ENCODE peak calls at places on chromosomes 3 and 15, in nine cellular contexts. G is PC-9, N is hepatocyte, W is lower lobe of right lung, U is cardiac muscle cell, O is body of pancreas, Y is heart left ventricle, P is esophagus squamous epithelium, H is ovary. B is an unnamed sample. For H3K27me3, the result is how much of the 10 kb centered on the place peaks cover.

GRCh38 chr3:172221550-172221949 is 182.2 kb downstream of the FNDC3B start:
- DNase-seq in W (no peak), H (no peak), Y (no peak), N (no peak), U (peak), P (no peak), G (peak), O (no peak), B (no peak)

GRCh38 chr3:154122096-154122911 is 1.1 kb downstream of the ARHGEF26 start:
- DNase-seq in P (no peak), U (no peak), G (no peak), H (peak), W (peak), Y (peak), N (peak), O (peak), B (no peak)

GRCh38 chr3:123153124-123153523 is 48.6 kb upstream of the SEC22A start:
- DNase-seq in Y (no peak), P (no peak), G (no peak), H (no peak), N (no peak), W (no peak), U (no peak), O (no peak), B (no peak)

GRCh38 chr15:99058421-99058870 is 46.4 kb upstream of the SYNM start:
- DNase-seq in O (no peak), U (no peak), G (no peak), W (no peak), H (peak), P (no peak), N (no peak), Y (no peak), B (no peak)

GRCh38 chr15:67124911-67125588 is 59.6 kb downstream of the SMAD3 start:
- DNase-seq in N (no peak), P (no peak), H (no peak), W (no peak), U (no peak), O (no peak), Y (no peak), G (no peak), B (no peak)

GRCh38 chr3:31996195-31996594 is 14.6 kb downstream of the ZNF860 start:
- DNase-seq in P (no peak), N (no peak), W (no peak), Y (no peak), O (no peak), U (no peak), G (no peak), H (no peak), B (no peak)

GRCh38 chr3:57444469-57444868 is 99.7 kb downstream of the DNAH12 start:
- DNase-seq in G (no peak), H (no peak), N (no peak), O (no peak), P (no peak), U (no peak), W (no peak), Y (no peak), B (no peak)

GRCh38 chr15:53225786-53226185 is 435.6 kb upstream of the ONECUT1 start:
- DNase-seq in N (no peak), P (no peak), Y (no peak), U (no peak), G (no peak), W (no peak), O (no peak), H (no peak), B (no peak)

GRCh38 chr15:45375836-45376235 is 2.5 kb downstream of the GATM start:
- DNase-seq in H (no peak), N (no peak), Y (no peak), U (no peak), G (no peak), W (no peak), P (no peak), O (no peak), B (no peak)

GRCh38 chr15:95556866-95557225 is 773.7 kb upstream of the NR2F2 start:
- DNase-seq in N (peak), W (no peak), U (peak), Y (no peak), H (no peak), O (no peak), G (no peak), P (no peak), B (peak)

GRCh38 chr3:134487406-134487805 is 1.5 kb downstream of the CEP63 start:
- DNase-seq in Y (no peak), P (no peak), G (no peak), O (no peak), W (no peak), N (no peak), H (no peak), U (no peak), B (no peak)

GRCh38 chr3:131530843-131531242 is 28.1 kb upstream of the MRPL3 start:
- DNase-seq in P (no peak), H (no peak), N (no peak), W (no peak), O (no peak), G (no peak), Y (no peak), U (no peak), B (no peak)

GRCh38 chr15:24899367-24899766 is 55.4 kb upstream of the SNRPN start:
- DNase-seq in G (no peak), W (no peak), O (no peak), N (no peak), H (no peak), Y (no peak), P (no peak), U (no peak), B (no peak)

GRCh38 chr3:40846466-40846865 is 321.7 kb downstream of the ZNF621 start:
- DNase-seq in G (no peak), U (no peak), H (no peak), P (no peak), O (no peak), W (no peak), N (no peak), Y (no peak), B (no peak)

GRCh38 chr3:150414273-150414672 is 6.2 kb downstream of the TSC22D2 start:
- DNase-seq in O (no peak), G (peak), W (no peak), U (peak), N (peak), Y (peak), P (no peak), H (no peak), B (no peak)

GRCh38 chr3:139418144-139418543 is 28.7 kb upstream of the COPB2 start:
- DNase-seq in P (no peak), U (no peak), W (no peak), Y (no peak), N (no peak), G (peak), H (no peak), O (no peak), B (no peak)

GRCh38 chr3:122987231-122987630 is 40.3 kb downstream of the SEMA5B start:
- DNase-seq in Y (no peak), U (no peak), P (no peak), O (no peak), N (no peak), G (no peak), H (no peak), W (no peak), B (no peak)

GRCh38 chr15:48090115-48090514 is 30.7 kb upstream of the SLC24A5 start:
- DNase-seq in N (no peak), U (no peak), P (no peak), H (no peak), O (no peak), Y (no peak), W (no peak), G (no peak), B (no peak)

GRCh38 chr3:125231895-125232294 is 19.3 kb upstream of the SLC12A8 start:
- DNase-seq in Y (no peak), W (no peak), H (no peak), U (peak), N (no peak), P (no peak), O (no peak), G (peak), B (peak)

GRCh38 chr3:12809001-12809400 is 12.5 kb downstream of the CAND2 start:
- DNase-seq in H (no peak), Y (no peak), N (no peak), O (no peak), W (no peak), U (no peak), G (no peak), P (no peak), B (no peak)

GRCh38 chr15:73265536-73266153 is 103.1 kb downstream of the HCN4 start:
- DNase-seq in H (peak), G (no peak), P (no peak), Y (no peak), W (no peak), O (peak), U (peak), N (peak), B (peak)

GRCh38 chr3:36991923-36992805 is 767 bp downstream of the EPM2AIP1 start:
- DNase-seq in P (no peak), O (peak), W (no peak), Y (no peak), H (no peak), U (peak), G (peak), N (peak), B (peak)

GRCh38 chr3:38264307-38264706 is 1.3 kb upstream of the SLC22A13 start:
- DNase-seq in W (no peak), H (no peak), O (no peak), Y (no peak), N (no peak), U (no peak), G (no peak), P (no peak), B (no peak)

GRCh38 chr15:42616107-42616506 is 40.7 kb downstream of the STARD9 start:
- DNase-seq in Y (no peak), U (no peak), P (no peak), H (no peak), G (no peak), N (no peak), W (no peak), O (no peak), B (no peak)

GRCh38 chr3:45842851-45843625 is 1.1 kb upstream of the LZTFL1 start:
- DNase-seq in Y (no peak), H (no peak), O (no peak), G (peak), P (no peak), N (no peak), W (no peak), U (no peak), B (no peak)
- H3K4me3 ChIP-seq in Y (no peak), H (no peak), O (no peak), G (no peak), P (no peak), N (no peak), W (no peak), U (no peak), B (no peak)

GRCh38 chr3:193771736-193772135 is 178.7 kb downstream of the OPA1 start:
- DNase-seq in P (no peak), U (no peak), G (no peak), W (no peak), N (no peak), O (no peak), Y (no peak), H (no peak), B (no peak)
- H3K27me3 ChIP-seq in P (under half), U (under half), G (under half), W (under half), N (under half), O (under half), Y (under half), H (under half), B (under half)

DNA sequence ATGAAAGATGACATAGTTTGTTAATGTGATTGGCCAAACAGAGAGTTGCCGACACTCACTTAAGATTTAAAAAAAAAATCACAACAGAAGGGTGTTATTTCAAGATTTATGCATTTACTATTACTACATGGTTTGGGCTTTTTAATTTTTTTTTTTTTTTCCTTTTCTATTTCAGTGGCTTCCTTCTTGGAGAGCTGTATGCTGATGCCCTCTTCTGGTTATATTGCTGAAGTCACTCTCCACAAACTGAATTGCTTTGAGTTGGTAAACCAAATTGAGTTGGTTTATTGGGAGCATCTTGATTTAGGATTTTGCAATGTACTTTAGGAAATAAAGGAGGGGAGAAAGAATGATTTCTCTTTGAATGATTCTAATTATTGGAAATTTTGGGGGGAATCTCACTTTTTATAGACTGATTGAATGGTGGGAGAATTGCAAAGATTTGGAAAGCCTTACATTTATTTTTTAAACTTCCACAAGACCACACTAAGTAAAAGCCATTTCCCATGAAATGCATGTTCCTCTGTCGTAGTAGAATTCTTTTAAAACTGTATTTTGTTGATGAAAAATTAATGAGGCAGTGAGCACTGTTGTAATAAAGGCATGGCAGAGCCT is 186.6 kb upstream of the FEZF2 start:
- DNase-seq in Y (no peak), N (peak), U (peak), G (no peak), O (no peak), P (no peak), W (no peak), H (no peak), B (no peak)
- TF ChIP-seq CTCF in Y (peak), N (peak), U (peak), G (peak), O (peak), P (peak), W (peak), H (no peak), B (peak)

GRCh38 chr15:101625169-101625568 is 27.0 kb downstream of the TM2D3 start:
- DNase-seq in W (no peak), Y (no peak), U (no peak), P (no peak), H (no peak), N (no peak), G (no peak), O (no peak), B (no peak)

GRCh38 chr15:101620645-101621044 is 31.5 kb downstream of the TM2D3 start:
- DNase-seq in P (no peak), G (no peak), Y (no peak), H (no peak), O (no peak), W (no peak), N (no peak), U (no peak), B (no peak)

GRCh38 chr15:101621961-101622360 is 30.2 kb downstream of the TM2D3 start:
- DNase-seq in W (no peak), G (no peak), O (no peak), Y (no peak), U (no peak), N (no peak), P (no peak), H (no peak), B (no peak)

GRCh38 chr15:101623367-101624304 is 28.5 kb downstream of the TM2D3 start:
- DNase-seq in Y (no peak), N (no peak), W (no peak), U (no peak), G (no peak), H (no peak), O (no peak), P (no peak), B (no peak)

DNA sequence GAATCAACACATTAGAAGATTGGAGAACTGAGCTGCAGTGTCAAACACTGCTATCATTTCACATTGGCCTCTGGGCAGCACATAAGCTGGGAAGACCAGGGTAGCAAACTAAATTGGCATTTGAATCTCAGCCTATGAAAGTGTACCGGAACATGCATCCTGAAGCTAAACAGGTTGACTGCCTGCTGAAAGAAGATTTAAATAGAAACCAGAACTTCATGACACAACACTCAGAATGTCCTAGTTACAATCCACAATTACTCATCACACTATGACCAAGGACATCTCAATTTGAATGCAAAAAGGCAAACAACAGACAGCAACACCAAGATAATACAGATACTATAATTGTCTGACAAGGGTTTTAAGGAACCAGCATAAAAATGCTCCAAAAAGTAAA is 26.2 kb downstream of the TM2D3 start:
- DNase-seq in W (no peak), U (no peak), G (no peak), N (no peak), Y (no peak), O (no peak), H (no peak), P (no peak), B (no peak)
- H3K4me3 ChIP-seq in W (no peak), U (no peak), G (no peak), N (no peak), Y (no peak), O (no peak), H (no peak), P (no peak), B (no peak)

DNA sequence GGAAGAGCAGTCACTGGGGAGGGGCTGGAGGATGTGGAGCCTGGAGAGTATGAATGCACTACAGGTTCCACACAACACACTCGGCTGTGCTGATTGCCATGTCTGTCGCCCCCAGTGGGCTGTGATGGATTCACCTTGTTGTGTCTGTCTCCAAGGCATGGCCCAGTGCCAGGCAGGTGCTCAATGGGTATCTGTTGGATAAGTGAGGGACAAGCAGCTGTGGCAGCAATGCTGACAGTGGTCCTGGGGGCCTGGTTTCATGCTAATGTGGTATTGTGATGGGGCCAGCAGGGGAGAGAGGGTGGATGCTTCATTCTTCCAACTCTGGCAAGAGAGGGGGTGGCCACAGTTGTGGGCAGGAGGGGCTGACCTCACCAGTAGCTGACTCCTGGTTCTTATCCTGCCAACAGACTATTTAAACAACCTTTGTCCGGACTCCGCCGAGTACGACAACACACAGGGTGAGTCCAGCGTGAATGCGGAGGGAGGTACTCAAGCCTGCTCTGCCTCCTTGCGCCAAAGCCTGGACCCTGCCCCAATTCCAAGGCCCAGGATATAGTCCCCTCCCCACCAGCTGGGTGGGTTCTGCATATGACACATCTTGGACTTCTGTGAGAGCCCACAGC is 47.3 kb upstream of the NR2C2 start:
- DNase-seq in G (no peak), W (no peak), N (peak), U (no peak), P (no peak), H (no peak), Y (no peak), O (no peak), B (no peak)
- H3K27me3 ChIP-seq in G (under half), W (under half), N (under half), U (under half), P (under half), H (under half), Y (under half), O (under half), B (under half)

DNA sequence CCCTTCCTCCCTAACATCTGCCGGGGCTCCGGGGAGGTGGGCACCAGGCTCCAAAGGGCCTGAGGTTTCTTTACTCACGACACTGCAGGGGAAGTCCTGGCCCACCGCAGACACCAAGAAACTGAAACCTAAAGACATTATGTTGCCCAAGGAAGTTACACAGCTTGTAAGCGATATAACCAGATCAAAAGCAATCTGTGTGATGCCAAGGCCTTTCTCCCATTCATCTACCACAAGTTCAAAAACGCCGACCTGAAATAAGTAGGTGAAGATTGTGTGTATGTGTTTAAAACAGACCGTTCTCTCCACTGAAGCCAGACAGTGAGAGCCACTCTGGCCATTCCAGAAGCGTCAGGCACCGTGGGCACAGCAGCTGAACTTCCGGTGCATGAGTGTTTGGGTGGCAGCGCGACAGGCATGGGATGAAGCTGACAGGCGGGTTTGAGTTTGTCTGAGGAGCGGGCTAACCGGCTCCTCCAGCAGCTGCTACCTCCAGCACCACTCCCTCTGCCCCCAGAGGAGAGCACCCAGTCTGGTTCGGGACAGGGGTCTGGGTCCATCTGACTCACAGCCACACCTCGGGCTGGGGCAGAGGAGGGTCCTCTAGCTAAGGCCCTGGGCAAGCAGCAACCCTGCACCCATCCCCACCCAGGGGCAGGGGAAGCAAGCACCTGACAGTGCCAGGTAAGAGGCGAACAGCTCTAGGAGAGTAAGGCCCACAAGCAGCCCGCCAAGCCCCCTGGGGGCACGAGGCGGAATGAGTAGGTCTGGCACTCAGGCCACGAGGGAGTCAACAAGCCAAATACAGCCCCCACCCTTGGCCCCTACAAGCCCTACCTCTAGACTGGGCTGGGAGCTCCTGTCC is 1.3 kb downstream of the TNK2 start:
- DNase-seq in P (no peak), H (no peak), W (peak), N (no peak), Y (no peak), G (peak), O (peak), U (no peak), B (no peak)
- TF ChIP-seq CTCF in P (no peak), H (no peak), W (no peak), N (no peak), Y (no peak), G (no peak), O (no peak), U (no peak), B (no peak)

DNA sequence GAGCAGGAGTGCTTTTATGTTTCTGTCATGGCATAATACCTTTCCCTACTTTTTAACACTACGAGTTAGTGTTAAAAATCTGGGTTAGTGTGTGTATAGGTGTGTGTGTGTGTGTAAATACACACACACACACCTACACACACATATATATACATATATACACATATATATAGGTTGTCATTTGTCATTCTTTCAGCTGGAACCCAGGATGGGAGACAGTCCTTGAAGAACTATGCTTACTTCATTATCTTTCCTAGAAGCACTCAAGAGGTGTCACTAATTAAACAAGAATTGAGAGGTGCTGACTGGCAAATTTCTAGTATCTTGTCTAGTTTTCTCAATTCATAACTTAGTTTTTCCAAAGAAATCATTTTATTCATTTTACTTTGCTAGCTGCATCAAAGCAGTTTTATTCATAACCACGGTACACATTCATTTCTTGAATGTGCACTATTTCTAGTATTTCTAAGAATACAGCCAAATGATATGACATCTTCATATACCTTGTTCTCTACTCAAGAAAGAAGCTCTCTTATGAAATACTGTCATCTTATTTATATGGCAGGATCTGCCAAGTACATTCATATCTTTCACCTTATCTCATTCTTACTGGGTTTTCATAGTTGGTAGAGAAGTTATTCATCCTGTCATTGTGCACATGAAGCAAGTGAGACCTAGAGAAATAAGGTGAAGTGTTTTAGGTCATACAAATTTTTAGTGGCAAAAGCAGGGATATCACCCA is 46.6 kb downstream of the ISL2 start:
- DNase-seq in W (no peak), N (no peak), O (no peak), U (no peak), Y (no peak), P (no peak), G (no peak), H (no peak), B (no peak)
- H3K4me3 ChIP-seq in W (no peak), N (no peak), O (no peak), U (no peak), Y (no peak), P (no peak), G (no peak), H (no peak), B (no peak)

GRCh38 chr3:167835953-167836352 is 100.4 kb downstream of the SERPINI1 start:
- DNase-seq in P (no peak), Y (no peak), U (no peak), G (no peak), H (no peak), O (no peak), W (no peak), N (no peak), B (no peak)
- H3K27me3 ChIP-seq in P (under half), Y (under half), U (under half), G (under half), H (under half), O (under half), W (under half), N (under half), B (under half)

B was measured in kidney epithelial cell.